ENCODE peak calls at places on chromosomes 12 and 14, in eight cellular contexts. One of them, this sample, is unnamed.
A peak's percentile ranks its signal among the peaks of the same experiment; 100 is the strongest.

GRCh38 chr14:95196268-95196667 is 38.9 kb upstream of the DICER1 start:
- DNase-seq in pancreas: no peak
- DNase-seq in IMR-90: no peak
- DNase-seq in heart left ventricle: no peak
- DNase-seq in heart right ventricle: no peak
- DNase-seq in GM23248: no peak
- DNase-seq in K562: peak; percentile 31
- DNase-seq in brain microvascular endothelial cell: no peak
- DNase-seq in this sample: no peak

GRCh38 chr12:22625671-22626251 is 790 bp downstream of the ETNK1 start:
- DNase-seq in pancreas: no peak
- DNase-seq in K562: peak; percentile 63
- DNase-seq in brain microvascular endothelial cell: peak; percentile 27
- DNase-seq in heart left ventricle: peak; percentile 21
- DNase-seq in IMR-90: peak; percentile 29
- DNase-seq in heart right ventricle: peak; percentile 22
- DNase-seq in GM23248: peak; percentile 59
- DNase-seq in this sample: no peak

GRCh38 chr14:36056846-36057245 is 119.7 kb downstream of the PTCSC3 start:
- DNase-seq in heart left ventricle: no peak
- DNase-seq in heart right ventricle: no peak
- DNase-seq in brain microvascular endothelial cell: no peak
- DNase-seq in pancreas: no peak
- DNase-seq in K562: no peak
- DNase-seq in IMR-90: no peak
- DNase-seq in GM23248: no peak
- DNase-seq in this sample: no peak

GRCh38 chr12:105522166-105522825 is 191.8 kb downstream of the C12orf75 start:
- DNase-seq in heart right ventricle: no peak
- DNase-seq in GM23248: peak; percentile 61
- DNase-seq in heart left ventricle: no peak
- DNase-seq in K562: no peak
- DNase-seq in IMR-90: peak; percentile 31
- DNase-seq in brain microvascular endothelial cell: peak; percentile 77
- DNase-seq in pancreas: no peak
- DNase-seq in this sample: peak; percentile 26

GRCh38 chr14:53041067-53041466 is 90.2 kb upstream of the FERMT2 start:
- DNase-seq in pancreas: no peak
- DNase-seq in heart left ventricle: no peak
- DNase-seq in IMR-90: no peak
- DNase-seq in GM23248: no peak
- DNase-seq in heart right ventricle: no peak
- DNase-seq in brain microvascular endothelial cell: no peak
- DNase-seq in K562: no peak
- DNase-seq in this sample: no peak

GRCh38 chr14:42556551-42556950 is 949.9 kb downstream of the LRFN5 start:
- DNase-seq in pancreas: no peak
- DNase-seq in GM23248: no peak
- DNase-seq in brain microvascular endothelial cell: no peak
- DNase-seq in heart right ventricle: no peak
- DNase-seq in K562: no peak
- DNase-seq in IMR-90: no peak
- DNase-seq in heart left ventricle: no peak
- DNase-seq in this sample: no peak

GRCh38 chr14:51597511-51597920 is 54.2 kb upstream of the FRMD6 start:
- DNase-seq in IMR-90: peak; percentile 79
- DNase-seq in heart right ventricle: no peak
- DNase-seq in GM23248: peak; percentile 91
- DNase-seq in heart left ventricle: no peak
- DNase-seq in brain microvascular endothelial cell: no peak
- DNase-seq in K562: no peak
- DNase-seq in pancreas: no peak
- DNase-seq in this sample: peak; percentile 88

GRCh38 chr14:22460461-22461195 is 128.4 kb downstream of the DAD1 start:
- DNase-seq in IMR-90: peak; percentile 6
- DNase-seq in heart left ventricle: no peak
- DNase-seq in pancreas: no peak
- DNase-seq in K562: peak; percentile 63
- DNase-seq in brain microvascular endothelial cell: peak; percentile 21
- DNase-seq in heart right ventricle: no peak
- DNase-seq in GM23248: no peak
- DNase-seq in this sample: no peak

GRCh38 chr12:65616022-65616421 is 208.3 kb upstream of the HMGA2 start:
- DNase-seq in brain microvascular endothelial cell: no peak
- DNase-seq in IMR-90: no peak
- DNase-seq in pancreas: no peak
- DNase-seq in GM23248: no peak
- DNase-seq in heart right ventricle: no peak
- DNase-seq in heart left ventricle: no peak
- DNase-seq in K562: no peak
- DNase-seq in this sample: no peak

GRCh38 chr14:99599440-99599839 is 4.6 kb downstream of the CCDC85C start:
- DNase-seq in brain microvascular endothelial cell: no peak
- DNase-seq in heart left ventricle: no peak
- DNase-seq in heart right ventricle: no peak
- DNase-seq in IMR-90: no peak
- DNase-seq in GM23248: no peak
- DNase-seq in pancreas: no peak
- DNase-seq in K562: no peak
- DNase-seq in this sample: no peak
- H3K4me3 ChIP-seq in brain microvascular endothelial cell: no peak overlapping the region
- H3K4me3 ChIP-seq in heart left ventricle: no peak overlapping the region
- H3K4me3 ChIP-seq in heart right ventricle: no peak overlapping the region
- H3K4me3 ChIP-seq in IMR-90: no peak overlapping the region
- H3K4me3 ChIP-seq in GM23248: no peak overlapping the region
- H3K4me3 ChIP-seq in pancreas: no peak overlapping the region
- H3K4me3 ChIP-seq in K562: no peak overlapping the region
- H3K4me3 ChIP-seq in this sample: no peak overlapping the region

GRCh38 chr12:109624467-109624866 is 50.9 kb downstream of the MVK start:
- DNase-seq in heart left ventricle: no peak
- DNase-seq in heart right ventricle: no peak
- DNase-seq in pancreas: no peak
- DNase-seq in brain microvascular endothelial cell: no peak
- DNase-seq in K562: no peak
- DNase-seq in GM23248: no peak
- DNase-seq in IMR-90: no peak
- DNase-seq in this sample: no peak

GRCh38 chr12:109626378-109627115 is 53.0 kb downstream of the MVK start:
- DNase-seq in GM23248: no peak
- DNase-seq in pancreas: no peak
- DNase-seq in K562: no peak
- DNase-seq in heart left ventricle: no peak
- DNase-seq in heart right ventricle: no peak
- DNase-seq in brain microvascular endothelial cell: no peak
- DNase-seq in IMR-90: no peak
- DNase-seq in this sample: no peak

GRCh38 chr12:109625131-109625559 is 51.6 kb downstream of the MVK start:
- DNase-seq in IMR-90: peak; percentile 20
- DNase-seq in K562: peak; percentile 22
- DNase-seq in heart left ventricle: peak; percentile 29
- DNase-seq in GM23248: peak; percentile 80
- DNase-seq in heart right ventricle: peak; percentile 40
- DNase-seq in pancreas: no peak
- DNase-seq in brain microvascular endothelial cell: peak; percentile 42
- DNase-seq in this sample: no peak

GRCh38 chr12:109627633-109628032 is 54.0 kb downstream of the MVK start:
- DNase-seq in K562: no peak
- DNase-seq in GM23248: no peak
- DNase-seq in heart left ventricle: no peak
- DNase-seq in brain microvascular endothelial cell: no peak
- DNase-seq in IMR-90: no peak
- DNase-seq in heart right ventricle: no peak
- DNase-seq in pancreas: no peak
- DNase-seq in this sample: no peak

DNA sequence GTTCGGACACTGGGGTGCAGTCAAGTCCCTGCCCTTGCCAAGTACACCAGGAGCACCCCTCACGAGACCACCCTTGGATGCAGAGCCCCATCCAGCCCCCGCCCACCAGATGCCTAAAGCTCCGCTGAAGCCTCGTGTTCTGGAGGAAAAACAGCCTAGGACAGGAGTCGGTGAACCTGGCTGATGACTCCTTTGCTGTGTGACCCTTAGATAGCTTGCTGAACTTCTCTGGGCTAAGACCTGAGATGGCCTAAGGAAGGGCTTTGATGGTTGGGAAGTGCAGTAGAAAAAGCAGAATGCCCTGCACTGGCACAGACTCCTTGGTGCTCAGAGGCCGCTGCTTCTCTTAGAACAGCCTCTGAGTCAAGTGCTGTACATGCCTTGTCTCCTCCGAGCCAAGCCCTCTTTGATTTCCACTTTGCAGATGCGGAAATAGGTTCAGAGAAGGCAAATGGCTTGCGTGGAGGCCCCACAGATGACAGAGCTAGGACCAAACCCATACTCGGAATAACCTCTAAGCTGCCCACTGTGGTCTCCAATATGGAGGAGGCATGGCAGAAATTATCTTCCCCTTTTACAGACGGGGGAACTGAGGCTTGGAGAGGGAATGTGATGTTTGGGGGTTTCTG is 52.3 kb downstream of the MVK start:
- DNase-seq in heart right ventricle: no peak
- DNase-seq in GM23248: peak; percentile 33
- DNase-seq in IMR-90: no peak
- DNase-seq in heart left ventricle: no peak
- DNase-seq in pancreas: no peak
- DNase-seq in brain microvascular endothelial cell: no peak
- DNase-seq in K562: no peak
- DNase-seq in this sample: no peak
- H3K27me3 ChIP-seq in heart right ventricle: peaks cover 12% of the 10 kb centered on the region
- H3K27me3 ChIP-seq in GM23248: peaks cover 23% of the 10 kb centered on the region
- H3K27me3 ChIP-seq in IMR-90: peaks cover 22% of the 10 kb centered on the region
- H3K27me3 ChIP-seq in heart left ventricle: peaks cover 3% of the 10 kb centered on the region
- H3K27me3 ChIP-seq in pancreas: no peaks in the 10 kb centered on the region
- H3K27me3 ChIP-seq in brain microvascular endothelial cell: peaks cover 2% of the 10 kb centered on the region
- H3K27me3 ChIP-seq in K562: peaks cover 11% of the 10 kb centered on the region
- H3K27me3 ChIP-seq in this sample: peaks cover 12% of the 10 kb centered on the region

GRCh38 chr12:131831021-131831571 is 2.9 kb downstream of the MMP17 start:
- DNase-seq in pancreas: peak; percentile 28
- DNase-seq in K562: no peak
- DNase-seq in heart left ventricle: no peak
- DNase-seq in IMR-90: no peak
- DNase-seq in brain microvascular endothelial cell: no peak
- DNase-seq in GM23248: peak; percentile 78
- DNase-seq in heart right ventricle: no peak
- DNase-seq in this sample: no peak
- H3K4me3 ChIP-seq in pancreas: no peak overlapping the region
- H3K4me3 ChIP-seq in K562: peak overlapping the region; percentile 54
- H3K4me3 ChIP-seq in heart left ventricle: peak overlapping the region; percentile 31
- H3K4me3 ChIP-seq in IMR-90: peak overlapping the region; percentile 38
- H3K4me3 ChIP-seq in brain microvascular endothelial cell: peak overlapping the region; percentile 67
- H3K4me3 ChIP-seq in GM23248: peak overlapping the region; percentile 74
- H3K4me3 ChIP-seq in heart right ventricle: peak overlapping the region; percentile 33
- H3K4me3 ChIP-seq in this sample: peak overlapping the region; percentile 76

DNA sequence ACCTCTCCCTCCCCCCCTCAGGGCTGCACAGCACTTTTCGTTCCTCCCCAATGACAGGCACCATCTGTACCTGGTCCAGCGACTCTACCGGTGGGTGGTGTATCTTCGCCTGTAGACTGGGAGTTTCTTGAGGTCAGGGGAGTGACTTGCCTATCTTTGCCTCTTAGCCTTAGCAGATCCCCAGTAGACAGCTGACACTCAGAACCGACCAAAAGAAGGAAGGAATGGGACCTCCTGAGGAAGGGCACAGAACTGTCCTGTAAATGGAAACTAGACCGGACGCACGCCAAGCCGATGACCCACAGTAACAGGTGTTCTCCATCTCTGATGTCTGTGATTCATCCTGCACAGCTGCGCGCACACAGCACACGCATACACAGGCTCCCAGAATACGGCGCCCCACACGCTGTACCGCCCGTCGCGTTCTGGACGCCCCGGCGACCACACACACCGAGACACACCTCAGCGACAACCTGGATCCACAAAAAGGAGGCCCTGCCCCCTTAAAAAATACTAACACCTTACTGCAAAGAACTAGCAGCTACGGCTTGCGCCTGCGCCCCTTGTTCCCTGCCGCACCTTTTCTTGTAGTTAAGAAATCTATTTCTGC is 673 bp upstream of the TTC9 start:
- DNase-seq in heart left ventricle: no peak
- DNase-seq in IMR-90: peak; percentile 58
- DNase-seq in K562: no peak
- DNase-seq in pancreas: peak; percentile 28
- DNase-seq in GM23248: peak; percentile 43
- DNase-seq in heart right ventricle: no peak
- DNase-seq in brain microvascular endothelial cell: no peak
- DNase-seq in this sample: no peak
- H3K27me3 ChIP-seq in heart left ventricle: no peaks in the 10 kb centered on the region
- H3K27me3 ChIP-seq in IMR-90: peaks cover 41% of the 10 kb centered on the region
- H3K27me3 ChIP-seq in K562: peaks cover 16% of the 10 kb centered on the region
- H3K27me3 ChIP-seq in pancreas: no peaks in the 10 kb centered on the region
- H3K27me3 ChIP-seq in GM23248: peaks cover 75% of the 10 kb centered on the region
- H3K27me3 ChIP-seq in heart right ventricle: peaks cover 53% of the 10 kb centered on the region
- H3K27me3 ChIP-seq in brain microvascular endothelial cell: peaks cover 34% of the 10 kb centered on the region
- H3K27me3 ChIP-seq in this sample: peaks cover 29% of the 10 kb centered on the region

GRCh38 chr12:107320929-107321618 is 227.7 kb upstream of the CRY1 start:
- DNase-seq in heart right ventricle: no peak
- DNase-seq in K562: no peak
- DNase-seq in pancreas: no peak
- DNase-seq in IMR-90: peak; percentile 26
- DNase-seq in GM23248: peak; percentile 47
- DNase-seq in brain microvascular endothelial cell: peak; percentile 29
- DNase-seq in heart left ventricle: no peak
- DNase-seq in this sample: no peak
- H3K4me3 ChIP-seq in heart right ventricle: no peak overlapping the region
- H3K4me3 ChIP-seq in K562: no peak overlapping the region
- H3K4me3 ChIP-seq in pancreas: no peak overlapping the region
- H3K4me3 ChIP-seq in IMR-90: peak overlapping the region; percentile 35
- H3K4me3 ChIP-seq in GM23248: peak overlapping the region; percentile 69
- H3K4me3 ChIP-seq in brain microvascular endothelial cell: peak overlapping the region; percentile 67
- H3K4me3 ChIP-seq in heart left ventricle: peak overlapping the region; percentile 2
- H3K4me3 ChIP-seq in this sample: no peak overlapping the region

DNA sequence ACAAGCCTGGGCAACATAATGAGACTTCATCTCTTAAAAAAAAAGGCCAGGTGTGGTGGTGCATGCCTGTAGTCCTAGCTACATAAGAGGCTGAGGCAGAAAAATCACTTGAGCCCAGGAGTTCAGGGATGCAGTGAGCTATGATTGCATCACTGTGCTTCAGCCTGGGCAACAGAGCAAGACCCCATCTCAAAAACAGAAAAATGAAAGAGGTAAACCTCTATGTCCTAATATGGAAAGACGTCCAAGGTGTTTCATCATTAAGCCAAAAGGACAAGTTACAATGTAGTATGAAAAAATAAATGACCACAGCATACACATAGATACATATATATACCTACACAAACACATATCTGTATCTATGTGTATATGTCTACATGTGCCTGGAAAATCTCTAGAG is 15.4 kb downstream of the SPTB start:
- DNase-seq in pancreas: no peak
- DNase-seq in GM23248: no peak
- DNase-seq in heart left ventricle: no peak
- DNase-seq in brain microvascular endothelial cell: no peak
- DNase-seq in IMR-90: no peak
- DNase-seq in K562: no peak
- DNase-seq in heart right ventricle: no peak
- DNase-seq in this sample: no peak
- H3K27me3 ChIP-seq in pancreas: no peaks in the 10 kb centered on the region
- H3K27me3 ChIP-seq in GM23248: peaks cover 78% of the 10 kb centered on the region
- H3K27me3 ChIP-seq in heart left ventricle: no peaks in the 10 kb centered on the region
- H3K27me3 ChIP-seq in brain microvascular endothelial cell: peaks cover 3% of the 10 kb centered on the region
- H3K27me3 ChIP-seq in IMR-90: peaks cover 66% of the 10 kb centered on the region
- H3K27me3 ChIP-seq in K562: no peaks in the 10 kb centered on the region
- H3K27me3 ChIP-seq in heart right ventricle: no peaks in the 10 kb centered on the region
- H3K27me3 ChIP-seq in this sample: peaks cover 18% of the 10 kb centered on the region

This sample was measured in BJ.